ENCODE peak calls at places on chromosomes 4 and X, in eight cellular contexts. One of them, this sample, is unnamed.

GRCh38 chrX:51860679-51861078 is 32.7 kb upstream of the MAGED1 start:
- DNase-seq in cardiac muscle cell: peak
- DNase-seq in A673: peak
- DNase-seq in colonic mucosa: peak
- DNase-seq in transverse colon: peak
- DNase-seq in right atrium auricular region: no peak
- DNase-seq in suprapubic skin: no peak
- DNase-seq in aorta: no peak
- DNase-seq in this sample: no peak

GRCh38 chr4:39319678-39320077 is 46.5 kb downstream of the RFC1 start:
- DNase-seq in cardiac muscle cell: peak
- DNase-seq in A673: no peak
- DNase-seq in colonic mucosa: no peak
- DNase-seq in transverse colon: no peak
- DNase-seq in right atrium auricular region: no peak
- DNase-seq in suprapubic skin: no peak
- DNase-seq in aorta: no peak
- DNase-seq in this sample: no peak

GRCh38 chrX:150405576-150405975 is 42.5 kb downstream of the MAMLD1 start:
- DNase-seq in cardiac muscle cell: no peak
- DNase-seq in A673: no peak
- DNase-seq in colonic mucosa: no peak
- DNase-seq in transverse colon: no peak
- DNase-seq in right atrium auricular region: no peak
- DNase-seq in suprapubic skin: no peak
- DNase-seq in aorta: no peak
- DNase-seq in this sample: no peak

GRCh38 chrX:11632732-11633131 is 33.0 kb downstream of the ARHGAP6 start:
- DNase-seq in cardiac muscle cell: no peak
- DNase-seq in A673: no peak
- DNase-seq in colonic mucosa: no peak
- DNase-seq in transverse colon: no peak
- DNase-seq in right atrium auricular region: no peak
- DNase-seq in suprapubic skin: no peak
- DNase-seq in aorta: no peak
- DNase-seq in this sample: no peak

GRCh38 chr4:70948665-70949284 is 44.7 kb upstream of the DCK start:
- DNase-seq in cardiac muscle cell: no peak
- DNase-seq in A673: no peak
- DNase-seq in colonic mucosa: no peak
- DNase-seq in transverse colon: no peak
- DNase-seq in right atrium auricular region: no peak
- DNase-seq in suprapubic skin: no peak
- DNase-seq in aorta: no peak
- DNase-seq in this sample: no peak

GRCh38 chr4:96504386-96504785 is 664.5 kb downstream of the PDHA2 start:
- DNase-seq in cardiac muscle cell: no peak
- DNase-seq in A673: no peak
- DNase-seq in colonic mucosa: no peak
- DNase-seq in transverse colon: no peak
- DNase-seq in right atrium auricular region: no peak
- DNase-seq in suprapubic skin: no peak
- DNase-seq in aorta: no peak
- DNase-seq in this sample: no peak

GRCh38 chr4:128286474-128287158 is 997 bp downstream of the PGRMC2 start:
- DNase-seq in cardiac muscle cell: peak
- DNase-seq in A673: peak
- DNase-seq in colonic mucosa: peak
- DNase-seq in transverse colon: no peak
- DNase-seq in right atrium auricular region: no peak
- DNase-seq in suprapubic skin: no peak
- DNase-seq in aorta: no peak
- DNase-seq in this sample: no peak

GRCh38 chrX:132490086-132490419 is 1.2 kb upstream of the MBNL3 start:
- DNase-seq in cardiac muscle cell: no peak
- DNase-seq in A673: no peak
- DNase-seq in colonic mucosa: no peak
- DNase-seq in transverse colon: peak
- DNase-seq in right atrium auricular region: no peak
- DNase-seq in suprapubic skin: no peak
- DNase-seq in aorta: no peak
- DNase-seq in this sample: no peak

GRCh38 chr4:25215506-25215905 is 18.3 kb upstream of the PI4K2B start:
- DNase-seq in cardiac muscle cell: no peak
- DNase-seq in A673: peak
- DNase-seq in colonic mucosa: no peak
- DNase-seq in transverse colon: no peak
- DNase-seq in right atrium auricular region: no peak
- DNase-seq in suprapubic skin: no peak
- DNase-seq in aorta: no peak
- DNase-seq in this sample: no peak

GRCh38 chr4:133938061-133938460 is 263.5 kb downstream of the PABPC4L start:
- DNase-seq in cardiac muscle cell: no peak
- DNase-seq in A673: no peak
- DNase-seq in colonic mucosa: no peak
- DNase-seq in transverse colon: no peak
- DNase-seq in right atrium auricular region: no peak
- DNase-seq in suprapubic skin: no peak
- DNase-seq in aorta: no peak
- DNase-seq in this sample: no peak

GRCh38 chr4:176841730-176842129 is 49.0 kb upstream of the VEGFC start:
- DNase-seq in cardiac muscle cell: peak
- DNase-seq in A673: peak
- DNase-seq in colonic mucosa: no peak
- DNase-seq in transverse colon: no peak
- DNase-seq in right atrium auricular region: no peak
- DNase-seq in suprapubic skin: no peak
- DNase-seq in aorta: no peak
- DNase-seq in this sample: no peak
- H3K27ac ChIP-seq in cardiac muscle cell: no peak
- H3K27ac ChIP-seq in A673: no peak
- H3K27ac ChIP-seq in colonic mucosa: no peak
- H3K27ac ChIP-seq in transverse colon: no peak
- H3K27ac ChIP-seq in right atrium auricular region: no peak
- H3K27ac ChIP-seq in suprapubic skin: no peak
- H3K27ac ChIP-seq in aorta: no peak
- H3K27ac ChIP-seq in this sample: no peak

GRCh38 chr4:145437466-145437865 is 44.2 kb upstream of the SMAD1 start:
- DNase-seq in cardiac muscle cell: no peak
- DNase-seq in A673: no peak
- DNase-seq in colonic mucosa: no peak
- DNase-seq in transverse colon: no peak
- DNase-seq in right atrium auricular region: no peak
- DNase-seq in suprapubic skin: no peak
- DNase-seq in aorta: no peak
- DNase-seq in this sample: no peak

GRCh38 chr4:145440292-145441007 is 41.2 kb upstream of the SMAD1 start:
- DNase-seq in cardiac muscle cell: no peak
- DNase-seq in A673: no peak
- DNase-seq in colonic mucosa: no peak
- DNase-seq in transverse colon: no peak
- DNase-seq in right atrium auricular region: no peak
- DNase-seq in suprapubic skin: no peak
- DNase-seq in aorta: no peak
- DNase-seq in this sample: no peak

GRCh38 chr4:145436114-145436513 is 45.5 kb upstream of the SMAD1 start:
- DNase-seq in cardiac muscle cell: no peak
- DNase-seq in A673: no peak
- DNase-seq in colonic mucosa: no peak
- DNase-seq in transverse colon: no peak
- DNase-seq in right atrium auricular region: no peak
- DNase-seq in suprapubic skin: no peak
- DNase-seq in aorta: no peak
- DNase-seq in this sample: no peak

GRCh38 chr4:145436793-145437192 is 44.9 kb upstream of the SMAD1 start:
- DNase-seq in cardiac muscle cell: no peak
- DNase-seq in A673: no peak
- DNase-seq in colonic mucosa: no peak
- DNase-seq in transverse colon: no peak
- DNase-seq in right atrium auricular region: no peak
- DNase-seq in suprapubic skin: no peak
- DNase-seq in aorta: no peak
- DNase-seq in this sample: no peak

GRCh38 chr4:145438298-145438697 is 43.4 kb upstream of the SMAD1 start:
- DNase-seq in cardiac muscle cell: no peak
- DNase-seq in A673: no peak
- DNase-seq in colonic mucosa: no peak
- DNase-seq in transverse colon: no peak
- DNase-seq in right atrium auricular region: no peak
- DNase-seq in suprapubic skin: no peak
- DNase-seq in aorta: no peak
- DNase-seq in this sample: no peak
- H3K27ac ChIP-seq in cardiac muscle cell: no peak
- H3K27ac ChIP-seq in A673: no peak
- H3K27ac ChIP-seq in colonic mucosa: no peak
- H3K27ac ChIP-seq in transverse colon: no peak
- H3K27ac ChIP-seq in right atrium auricular region: no peak
- H3K27ac ChIP-seq in suprapubic skin: no peak
- H3K27ac ChIP-seq in aorta: no peak
- H3K27ac ChIP-seq in this sample: no peak

DNA sequence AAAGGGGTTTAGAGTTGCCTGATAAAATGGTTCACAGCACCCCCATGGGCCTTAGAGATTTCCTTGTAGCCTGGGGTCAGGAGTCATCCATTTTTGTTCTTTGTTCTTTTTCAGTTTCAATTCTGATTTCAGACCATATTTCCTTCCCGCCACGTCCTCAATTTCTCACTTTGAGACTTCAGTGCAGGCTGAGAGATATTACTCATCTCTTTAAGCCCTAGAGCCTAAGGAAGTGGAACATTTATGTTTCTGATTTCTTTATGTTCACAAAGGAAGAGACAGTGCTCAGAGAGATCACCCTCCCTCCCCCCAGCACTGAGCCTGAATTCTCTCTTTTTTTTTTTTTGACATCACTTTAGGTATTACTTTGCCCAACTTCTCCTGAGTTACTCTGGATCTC is 56.3 kb downstream of the MSN start:
- DNase-seq in cardiac muscle cell: peak
- DNase-seq in A673: no peak
- DNase-seq in colonic mucosa: no peak
- DNase-seq in transverse colon: no peak
- DNase-seq in right atrium auricular region: no peak
- DNase-seq in suprapubic skin: no peak
- DNase-seq in aorta: no peak
- DNase-seq in this sample: no peak
- H3K27ac ChIP-seq in cardiac muscle cell: no peak
- H3K27ac ChIP-seq in A673: no peak
- H3K27ac ChIP-seq in colonic mucosa: no peak
- H3K27ac ChIP-seq in transverse colon: peak
- H3K27ac ChIP-seq in right atrium auricular region: no peak
- H3K27ac ChIP-seq in suprapubic skin: no peak
- H3K27ac ChIP-seq in aorta: no peak
- H3K27ac ChIP-seq in this sample: peak

GRCh38 chr4:125020089-125021034 is 294.4 kb upstream of the FAT4 start:
- DNase-seq in cardiac muscle cell: no peak
- DNase-seq in A673: no peak
- DNase-seq in colonic mucosa: no peak
- DNase-seq in transverse colon: no peak
- DNase-seq in right atrium auricular region: no peak
- DNase-seq in suprapubic skin: no peak
- DNase-seq in aorta: no peak
- DNase-seq in this sample: no peak
- H3K27ac ChIP-seq in cardiac muscle cell: no peak
- H3K27ac ChIP-seq in A673: no peak
- H3K27ac ChIP-seq in colonic mucosa: no peak
- H3K27ac ChIP-seq in transverse colon: no peak
- H3K27ac ChIP-seq in right atrium auricular region: no peak
- H3K27ac ChIP-seq in suprapubic skin: no peak
- H3K27ac ChIP-seq in aorta: no peak
- H3K27ac ChIP-seq in this sample: no peak